ENCODE peak calls at places on chromosomes 16 and 17, in four cellular contexts. I is K562, S is H1, N is HepG2. M is an unnamed sample.

GRCh38 chr17:74008196-74008595 is 195.3 kb upstream of the RPL38 start:
- DNase-seq in S (peak), I (no peak), N (peak), M (peak)

GRCh38 chr17:39872700-39873099 is 4.7 kb downstream of the ZPBP2 start:
- DNase-seq in I (no peak), N (peak), S (no peak), M (no peak)

GRCh38 chr17:82465023-82465603 is 6.6 kb downstream of the NARF start:
- DNase-seq in S (no peak), N (no peak), I (no peak), M (no peak)

GRCh38 chr16:970766-971581 is at the start of gene LMF1:
- DNase-seq in N (peak), I (peak), S (peak), M (peak)

GRCh38 chr16:15509051-15509592 is 74.7 kb downstream of the BMERB1 start:
- DNase-seq in I (peak), S (no peak), N (no peak), M (no peak)

GRCh38 chr17:80944326-80944725 is 47.3 kb upstream of the CHMP6 start:
- DNase-seq in S (no peak), N (no peak), I (no peak), M (no peak)

GRCh38 chr17:1331708-1332107 is 52.2 kb downstream of the TRARG1 start:
- DNase-seq in I (peak), N (no peak), S (no peak), M (no peak)

GRCh38 chr17:46841561-46842379 is 9.6 kb upstream of the WNT9B start:
- DNase-seq in S (no peak), I (peak), N (no peak), M (peak)

GRCh38 chr16:66382966-66383299 is 16.4 kb downstream of the CDH5 start:
- DNase-seq in N (peak), I (no peak), S (no peak), M (peak)

GRCh38 chr17:2723505-2723996 is 12.0 kb upstream of the CLUH start:
- DNase-seq in I (no peak), N (no peak), S (peak), M (no peak)

GRCh38 chr16:15975172-15975571 is 25.8 kb downstream of the ABCC1 start:
- DNase-seq in N (no peak), I (no peak), S (no peak), M (no peak)

GRCh38 chr17:17511971-17512858 is 16.0 kb upstream of the RASD1 start:
- DNase-seq in N (no peak), I (peak), S (no peak), M (peak)

GRCh38 chr16:21104124-21104860 is 46.4 kb downstream of the DNAH3 start:
- DNase-seq in I (no peak), S (no peak), N (no peak), M (no peak)

GRCh38 chr17:33014751-33015150 is 23.1 kb downstream of the SPACA3 start:
- DNase-seq in S (no peak), N (peak), I (no peak), M (peak)

GRCh38 chr16:88298882-88299745 is 83.6 kb upstream of the ZNF469 start:
- DNase-seq in N (no peak), S (no peak), I (no peak), M (no peak)

GRCh38 chr17:74296548-74296936 is 22.5 kb downstream of the DNAI2 start:
- DNase-seq in I (peak), N (peak), S (peak), M (peak)

GRCh38 chr16:87806246-87806607 is 40.4 kb upstream of the KLHDC4 start:
- DNase-seq in I (no peak), N (no peak), S (no peak), M (no peak)

GRCh38 chr16:7377231-7377630 is 44.6 kb downstream of the RBFOX1 start:
- DNase-seq in S (no peak), N (no peak), I (no peak), M (no peak)

GRCh38 chr17:57530508-57530907 is 214.6 kb downstream of the CCDC182 start:
- DNase-seq in S (no peak), I (no peak), N (no peak), M (no peak)

GRCh38 chr17:4576729-4577322 is 7.5 kb upstream of the SMTNL2 start:
- DNase-seq in N (peak), S (no peak), I (no peak), M (no peak)

GRCh38 chr17:17496189-17497064 is at the start of gene RASD1:
- DNase-seq in S (no peak), I (peak), N (peak), M (peak)

GRCh38 chr17:70288540-70289290 is 119.4 kb downstream of the KCNJ2 start:
- DNase-seq in I (no peak), S (no peak), N (no peak), M (no peak)

GRCh38 chr17:83204230-83204725 is 124.9 kb downstream of the METRNL start:
- DNase-seq in S (no peak), N (no peak), I (no peak), M (no peak)

GRCh38 chr17:68401288-68401687 is 56.0 kb downstream of the WIPI1 start:
- DNase-seq in I (no peak), N (no peak), S (no peak), M (no peak)

GRCh38 chr16:85018529-85019236 is 7.3 kb upstream of the ZDHHC7 start:
- DNase-seq in N (no peak), S (no peak), I (no peak), M (no peak)

GRCh38 chr17:63698886-63699637 is 863 bp downstream of the LIMD2 start:
- DNase-seq in I (no peak), S (no peak), N (peak), M (no peak)

GRCh38 chr17:76071497-76072148 is 694 bp downstream of the SRP68 start:
- DNase-seq in N (no peak), S (no peak), I (no peak), M (no peak)

GRCh38 chr17:7080445-7081041 is 492 bp upstream of the CLEC10A start:
- DNase-seq in N (no peak), S (no peak), I (no peak), M (no peak)

GRCh38 chr16:88809676-88810165 is 2.0 kb downstream of the APRT start:
- DNase-seq in N (no peak), S (no peak), I (no peak), M (no peak)

GRCh38 chr16:87698676-87699179 is 67.1 kb downstream of the KLHDC4 start:
- DNase-seq in S (no peak), N (no peak), I (no peak), M (no peak)

GRCh38 chr17:22310717-22311686 is 618.7 kb downstream of the KCNJ18 start:
- DNase-seq in N (peak), I (peak), S (no peak), M (peak)

GRCh38 chr17:17667947-17668346 is 13.3 kb upstream of the RAI1 start:
- DNase-seq in I (no peak), N (no peak), S (no peak), M (no peak)

GRCh38 chr17:44599298-44600175 is 42.3 kb downstream of the FZD2 start:
- DNase-seq in I (peak), N (no peak), S (no peak), M (peak)
- TF ChIP-seq RNF2 in I (no peak), N (no peak), S (no peak), M (no peak)

DNA sequence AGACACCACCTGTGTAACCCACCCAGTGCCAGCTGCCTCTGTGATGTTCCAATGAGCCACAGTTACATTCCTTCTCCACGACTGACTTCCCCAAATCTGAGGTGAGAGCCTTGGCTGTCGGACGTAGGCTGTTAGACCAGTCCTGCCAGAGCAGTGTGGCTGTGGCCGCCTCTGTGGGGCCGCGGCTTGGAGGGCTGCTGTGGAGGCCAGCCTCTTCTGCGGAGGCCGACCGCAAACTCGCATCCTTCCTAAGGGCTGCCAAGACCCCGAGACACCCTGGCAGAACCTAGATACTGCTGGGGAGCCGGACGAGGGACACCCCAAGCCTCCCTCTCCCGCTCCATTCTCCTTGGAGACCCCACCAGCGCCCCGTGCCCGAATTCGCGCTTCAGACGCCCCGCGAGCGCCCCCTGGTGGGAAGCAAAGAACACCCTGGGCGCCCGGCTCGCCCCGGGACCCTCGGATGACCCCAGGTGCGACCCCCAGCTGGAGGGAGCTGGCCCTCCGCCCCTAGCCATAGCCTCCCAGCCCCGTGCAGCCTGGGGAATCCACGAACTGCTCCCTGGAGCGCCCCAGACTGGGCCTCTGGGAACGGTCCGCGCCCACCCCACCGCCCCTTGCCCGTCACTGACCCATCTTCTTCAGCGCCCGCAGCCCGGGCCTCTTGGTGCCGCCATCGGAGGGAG is 556 bp downstream of the PLCD3 start:
- DNase-seq in S (no peak), I (peak), N (no peak), M (no peak)
- TF ChIP-seq RNF2 in S (no peak), I (no peak), N (no peak), M (no peak)

GRCh38 chr16:10859650-10860049 is 17.4 kb upstream of the CIITA start:
- DNase-seq in N (no peak), S (no peak), I (no peak), M (no peak)
- TF ChIP-seq RNF2 in N (no peak), S (no peak), I (no peak), M (no peak)

DNA sequence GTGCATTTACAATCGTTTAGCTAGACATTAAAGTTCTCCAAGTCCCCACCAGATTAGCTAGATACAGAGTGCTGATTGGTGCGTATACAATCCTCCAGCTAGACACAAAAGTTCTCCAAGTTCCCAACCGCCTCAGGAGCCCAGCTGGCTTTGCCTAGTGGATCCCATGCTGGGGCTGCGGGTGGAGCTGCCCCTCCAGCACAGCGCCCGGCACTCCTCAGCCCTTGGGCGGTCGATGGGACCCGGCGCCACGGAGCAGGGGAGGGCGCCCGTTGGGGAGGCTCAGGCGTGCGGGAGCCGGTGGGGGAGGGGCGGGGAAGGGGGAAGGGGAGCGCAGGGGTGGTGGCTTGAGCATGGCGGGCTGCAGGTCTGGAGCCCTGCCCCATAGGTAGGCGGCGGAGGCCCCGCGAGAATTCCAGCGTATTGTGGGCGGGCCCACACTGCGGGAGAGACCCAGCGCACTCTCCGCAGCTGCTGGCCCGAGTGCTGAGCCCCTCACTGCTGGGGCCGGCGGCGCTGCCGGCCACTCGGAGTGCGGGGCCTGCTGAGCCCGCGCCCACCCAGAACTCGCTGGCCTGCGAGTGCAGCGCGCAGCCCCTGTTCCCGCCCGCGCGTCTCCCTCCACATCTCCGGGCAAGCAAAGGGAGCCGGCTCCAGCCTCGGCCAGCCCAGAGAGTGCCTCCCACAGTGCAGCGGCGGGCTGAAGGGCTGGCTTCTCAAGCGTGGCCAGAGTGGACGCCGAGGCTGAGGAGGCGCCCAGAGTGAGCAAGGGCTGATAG is 907.5 kb downstream of the CDH8 start:
- DNase-seq in S (no peak), N (no peak), I (no peak), M (no peak)
- TF ChIP-seq RNF2 in S (no peak), N (no peak), I (no peak), M (no peak)

DNA sequence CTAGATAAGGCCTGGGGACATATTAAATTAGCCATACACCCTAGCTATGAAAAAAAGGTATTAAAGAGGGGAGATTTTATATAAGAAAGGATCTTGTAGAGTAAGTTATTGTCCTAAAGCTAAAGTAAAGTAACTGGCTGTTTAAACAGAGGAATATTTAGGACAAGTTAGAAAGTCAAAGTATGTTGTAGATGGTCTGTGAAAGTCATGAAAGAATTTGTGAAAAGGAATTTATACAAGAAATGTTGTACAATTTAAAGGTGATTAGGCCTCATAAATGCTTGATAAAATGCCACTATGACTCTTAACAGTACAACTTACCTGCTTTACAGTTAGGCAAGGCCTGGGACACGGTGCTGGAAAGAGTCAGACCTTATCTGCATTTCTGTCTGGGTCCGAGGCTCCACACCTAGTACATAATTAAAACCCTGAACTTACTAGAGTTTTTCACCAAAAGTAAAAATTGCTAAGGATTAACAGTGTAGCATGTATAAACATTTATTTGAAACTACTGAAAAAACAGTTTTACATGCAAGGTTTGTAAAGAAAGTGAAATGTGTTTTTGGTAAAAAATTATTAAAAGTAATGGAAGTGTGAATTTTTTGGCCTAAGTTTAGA is 445.3 kb upstream of the TOM1L1 start:
- DNase-seq in S (no peak), I (no peak), N (no peak), M (peak)
- TF ChIP-seq RNF2 in S (no peak), I (no peak), N (no peak), M (no peak)

GRCh38 chr17:8375738-8376259 is 705 bp downstream of the KRABD2 start:
- DNase-seq in N (no peak), S (no peak), I (no peak), M (no peak)
- TF ChIP-seq RNF2 in N (no peak), S (no peak), I (no peak), M (no peak)

DNA sequence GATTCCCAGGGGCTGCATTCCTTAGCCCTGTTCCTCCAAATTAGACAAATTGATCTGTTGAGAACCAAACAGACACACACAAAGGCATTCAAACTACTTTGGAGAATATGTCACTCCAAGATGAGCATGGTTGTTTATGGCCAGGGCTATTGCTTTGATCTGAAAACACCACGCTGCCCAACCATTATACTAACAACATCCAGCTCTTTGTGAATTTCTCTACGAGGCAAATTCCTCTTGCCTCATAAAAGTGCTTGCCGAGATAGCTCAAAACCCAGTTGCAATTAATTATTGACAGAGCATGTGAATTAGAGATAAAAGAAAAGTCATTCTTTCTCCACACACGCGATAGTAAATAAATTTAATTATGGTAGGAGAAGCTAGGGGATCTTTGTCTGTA is 441.6 kb downstream of the HS3ST4 start:
- DNase-seq in N (no peak), I (no peak), S (no peak), M (no peak)
- TF ChIP-seq RNF2 in N (no peak), I (no peak), S (no peak), M (no peak)

M was measured in A549.